ENCODE peak calls at places on chromosomes 12 and 14, in six cellular contexts. F is BJ, W is transverse colon, H is lower leg skin, R is AG10803, B is choroid plexus epithelial cell. D is an unnamed sample.

GRCh38 chr14:88791629-88792571 is 853 bp downstream of the EML5 start:
- DNase-seq in F (no peak), W (peak), H (no peak), R (no peak), B (no peak), D (no peak)

GRCh38 chr12:93151079-93151759 is 222.1 kb upstream of the EEA1 start:
- DNase-seq in F (no peak), W (no peak), H (no peak), R (no peak), B (no peak), D (no peak)

GRCh38 chr14:99329711-99330315 is 57.8 kb upstream of the BCL11B start:
- DNase-seq in F (no peak), W (peak), H (no peak), R (no peak), B (no peak), D (no peak)

GRCh38 chr14:93171366-93171765 is 13.3 kb downstream of the MOAP1 start:
- DNase-seq in F (no peak), W (no peak), H (no peak), R (no peak), B (peak), D (no peak)

GRCh38 chr12:2172486-2173214 is 119.9 kb downstream of the CACNA1C start:
- DNase-seq in F (no peak), W (no peak), H (no peak), R (no peak), B (no peak), D (no peak)

GRCh38 chr12:716506-716905 is 35.9 kb upstream of the WNK1 start:
- DNase-seq in F (no peak), W (no peak), H (no peak), R (no peak), B (peak), D (no peak)

GRCh38 chr14:44778562-44778961 is 183.2 kb downstream of the KLHL28 start:
- DNase-seq in F (no peak), W (no peak), H (no peak), R (peak), B (peak), D (no peak)

GRCh38 chr14:66650491-66650911 is 142.6 kb downstream of the GPHN start:
- DNase-seq in F (no peak), W (no peak), H (no peak), R (no peak), B (peak), D (no peak)

GRCh38 chr14:100396266-100396795 is 73.2 kb downstream of the SLC25A47 start:
- DNase-seq in F (no peak), W (no peak), H (no peak), R (no peak), B (no peak), D (no peak)

GRCh38 chr14:68113328-68113930 is 293.9 kb downstream of the RAD51B start:
- DNase-seq in F (no peak), W (no peak), H (no peak), R (peak), B (peak), D (no peak)

GRCh38 chr14:48331421-48331820 is 656.0 kb upstream of the MDGA2 start:
- DNase-seq in F (no peak), W (no peak), H (no peak), R (no peak), B (no peak), D (no peak)

GRCh38 chr12:108724054-108724889 is 7.0 kb downstream of the CORO1C start:
- DNase-seq in F (no peak), W (no peak), H (peak), R (peak), B (peak), D (peak)

GRCh38 chr14:72780771-72781170 is 113.1 kb downstream of the DPF3 start:
- DNase-seq in F (peak), W (no peak), H (no peak), R (peak), B (peak), D (no peak)

GRCh38 chr12:5882511-5883185 is 62.4 kb downstream of the ANO2 start:
- DNase-seq in F (no peak), W (no peak), H (no peak), R (no peak), B (no peak), D (no peak)

GRCh38 chr12:30320561-30320960 is 375.1 kb downstream of the IPO8 start:
- DNase-seq in F (no peak), W (no peak), H (no peak), R (no peak), B (no peak), D (no peak)

GRCh38 chr12:30323008-30323407 is 372.7 kb downstream of the IPO8 start:
- DNase-seq in F (no peak), W (no peak), H (no peak), R (peak), B (peak), D (no peak)
- TF ChIP-seq CTCF in F (no peak), W (no peak), H (no peak), R (peak), B (peak), D (no peak)

GRCh38 chr14:23525611-23526010 is 26.0 kb downstream of the ZFHX2 start:
- DNase-seq in F (no peak), W (no peak), H (no peak), R (no peak), B (no peak), D (no peak)
- TF ChIP-seq CTCF in F (no peak), W (no peak), H (no peak), R (no peak), B (no peak), D (no peak)

DNA sequence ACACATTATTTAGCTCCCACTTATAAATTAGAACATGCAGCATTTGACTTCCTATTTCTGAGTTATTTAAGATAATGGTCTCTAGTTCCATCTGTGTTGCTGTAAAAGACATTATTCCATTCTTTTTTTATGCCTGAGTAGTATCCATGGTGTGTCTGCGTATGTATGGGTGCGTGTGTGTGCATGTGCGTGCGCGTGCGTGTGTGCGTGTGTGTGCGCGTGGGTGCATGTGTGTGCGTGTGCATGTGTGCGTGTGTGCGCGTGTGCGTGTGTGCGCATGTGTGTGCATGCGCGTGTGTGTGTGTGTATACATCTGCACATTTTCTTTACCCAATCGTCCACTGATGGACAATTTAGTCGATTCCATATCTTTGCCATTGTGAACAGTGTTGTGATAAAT is 479.4 kb upstream of the TMEM132C start:
- DNase-seq in F (no peak), W (no peak), H (no peak), R (no peak), B (no peak), D (no peak)
- TF ChIP-seq CTCF in F (no peak), W (no peak), H (no peak), R (no peak), B (no peak), D (no peak)

GRCh38 chr14:30284808-30285207 is 274.1 kb upstream of the G2E3 start:
- DNase-seq in F (no peak), W (no peak), H (no peak), R (no peak), B (no peak), D (no peak)

GRCh38 chr14:30287579-30288445 is 271.1 kb upstream of the G2E3 start:
- DNase-seq in F (no peak), W (no peak), H (no peak), R (peak), B (no peak), D (no peak)

DNA sequence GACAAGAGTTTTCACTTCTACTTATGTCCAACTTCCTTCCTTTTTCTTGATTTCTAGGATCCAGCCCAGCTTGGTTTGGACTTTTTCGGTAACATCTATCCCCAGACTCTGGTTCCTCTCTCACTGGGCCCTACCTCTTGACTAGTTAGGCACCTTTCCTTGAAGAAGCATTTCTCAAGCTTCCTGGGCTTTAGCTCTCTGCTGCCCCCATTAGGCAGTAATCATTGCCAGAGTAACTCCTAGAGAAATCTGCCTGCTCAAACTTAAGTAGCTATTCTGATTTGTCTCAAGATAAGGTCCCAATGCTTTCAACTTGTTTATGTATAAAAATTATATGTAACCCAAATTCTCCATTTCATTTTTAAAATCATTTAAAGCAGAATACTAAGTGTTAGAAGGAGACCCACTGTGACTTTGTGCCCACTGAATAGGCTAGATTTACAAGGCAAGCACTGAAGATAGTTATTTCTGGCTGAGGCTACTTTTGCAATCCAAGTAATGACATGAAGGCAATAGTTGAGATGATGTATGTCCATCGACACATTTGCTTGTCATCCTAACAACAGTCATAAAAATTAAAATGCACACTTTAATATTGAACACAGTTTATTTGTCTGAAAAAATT is 275.0 kb upstream of the G2E3 start:
- DNase-seq in F (no peak), W (no peak), H (no peak), R (peak), B (peak), D (no peak)
- TF ChIP-seq CTCF in F (peak), W (peak), H (no peak), R (peak), B (peak), D (no peak)

GRCh38 chr14:86153480-86153879 is 623.5 kb downstream of the FLRT2 start:
- DNase-seq in F (no peak), W (no peak), H (no peak), R (no peak), B (no peak), D (no peak)
- TF ChIP-seq CTCF in F (no peak), W (no peak), H (no peak), R (no peak), B (peak), D (no peak)

GRCh38 chr12:55142896-55143870 is 17.0 kb downstream of the OR9K2 start:
- DNase-seq in F (no peak), W (no peak), H (no peak), R (peak), B (peak), D (no peak)
- TF ChIP-seq CTCF in F (peak), W (peak), H (no peak), R (peak), B (peak), D (peak)

GRCh38 chr12:111137968-111138367 is 217.6 kb upstream of the MYL2 start:
- DNase-seq in F (no peak), W (no peak), H (no peak), R (no peak), B (no peak), D (no peak)
- TF ChIP-seq CTCF in F (no peak), W (no peak), H (no peak), R (no peak), B (no peak), D (no peak)

GRCh38 chr12:45336762-45337596 is 121.1 kb downstream of the ANO6 start:
- DNase-seq in F (peak), W (no peak), H (no peak), R (peak), B (peak), D (no peak)
- TF ChIP-seq CTCF in F (peak), W (no peak), H (no peak), R (no peak), B (peak), D (no peak)

DNA sequence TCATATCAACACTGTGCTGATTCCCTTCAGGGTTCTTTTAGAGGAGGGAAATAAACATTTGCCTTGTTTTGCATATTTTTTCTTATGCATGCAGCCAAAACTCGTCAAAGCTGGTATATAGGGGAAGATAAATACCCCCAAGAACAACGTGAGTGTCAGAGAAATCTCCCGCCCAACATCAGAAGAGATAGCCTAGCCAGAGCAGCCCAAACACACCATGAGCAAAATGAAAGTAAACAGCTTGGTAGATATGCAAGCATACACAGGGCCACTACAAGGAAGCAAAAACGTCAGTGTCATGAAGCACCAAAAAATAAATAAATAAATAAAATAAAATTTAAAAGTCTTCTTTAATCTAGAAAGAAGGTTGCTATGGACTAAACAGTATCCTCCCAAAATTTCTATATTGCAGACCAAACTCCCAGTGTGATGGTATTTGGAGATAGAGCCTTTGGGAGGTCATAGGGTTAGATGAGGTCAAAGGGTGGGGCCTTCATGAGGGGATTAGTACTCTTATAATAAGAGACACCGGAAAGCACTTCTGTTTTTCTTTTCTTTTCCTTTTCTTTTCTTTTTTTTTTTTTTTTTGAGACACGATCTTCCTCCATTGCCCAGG is 22.2 kb downstream of the EIF5 start:
- DNase-seq in F (no peak), W (no peak), H (no peak), R (no peak), B (peak), D (no peak)
- TF ChIP-seq CTCF in F (no peak), W (no peak), H (no peak), R (no peak), B (no peak), D (no peak)